ENCODE peak calls at places on chromosomes 11 and 22, in six cellular contexts. One of them, this sample, is unnamed.

GRCh38 chr11:76267563-76267962 is 61.3 kb upstream of the WNT11 start:
- DNase-seq in HCT116: no peak
- DNase-seq in K562: no peak
- DNase-seq in GM12878: no peak
- DNase-seq in H1: no peak
- DNase-seq in HepG2: no peak
- DNase-seq in this sample: no peak

GRCh38 chr22:41762980-41763779 is 37.3 kb upstream of the CCDC134 start:
- DNase-seq in HCT116: peak; percentile 28
- DNase-seq in K562: peak; percentile 49
- DNase-seq in GM12878: no peak
- DNase-seq in H1: peak; percentile 94
- DNase-seq in HepG2: peak; percentile 39
- DNase-seq in this sample: peak; percentile 91

GRCh38 chr22:49415219-49415951 is 412.3 kb downstream of the BRD1 start:
- DNase-seq in HCT116: no peak
- DNase-seq in K562: no peak
- DNase-seq in GM12878: no peak
- DNase-seq in H1: no peak
- DNase-seq in HepG2: no peak
- DNase-seq in this sample: no peak

GRCh38 chr22:38461057-38461413 is 6.0 kb upstream of the KCNJ4 start:
- DNase-seq in HCT116: no peak
- DNase-seq in K562: no peak
- DNase-seq in GM12878: no peak
- DNase-seq in H1: no peak
- DNase-seq in HepG2: no peak
- DNase-seq in this sample: no peak

GRCh38 chr11:37110383-37110782 is 512.3 kb upstream of the RAG2 start:
- DNase-seq in HCT116: no peak
- DNase-seq in K562: no peak
- DNase-seq in GM12878: no peak
- DNase-seq in H1: no peak
- DNase-seq in HepG2: no peak
- DNase-seq in this sample: no peak

GRCh38 chr11:34647131-34647530 is 26.2 kb downstream of the EHF start:
- DNase-seq in HCT116: no peak
- DNase-seq in K562: no peak
- DNase-seq in GM12878: no peak
- DNase-seq in H1: no peak
- DNase-seq in HepG2: no peak
- DNase-seq in this sample: no peak

GRCh38 chr22:20000246-20001081 is 16.2 kb downstream of the ARVCF start:
- DNase-seq in HCT116: no peak
- DNase-seq in K562: no peak
- DNase-seq in GM12878: no peak
- DNase-seq in H1: no peak
- DNase-seq in HepG2: peak; percentile 76
- DNase-seq in this sample: no peak

GRCh38 chr11:76744186-76745058 is 38.7 kb upstream of the TSKU start:
- DNase-seq in HCT116: no peak
- DNase-seq in K562: no peak
- DNase-seq in GM12878: no peak
- DNase-seq in H1: no peak
- DNase-seq in HepG2: no peak
- DNase-seq in this sample: no peak

GRCh38 chr11:17371614-17372013 is 16.8 kb downstream of the KCNJ11 start:
- DNase-seq in HCT116: peak; percentile 61
- DNase-seq in K562: peak; percentile 24
- DNase-seq in GM12878: no peak
- DNase-seq in H1: no peak
- DNase-seq in HepG2: no peak
- DNase-seq in this sample: no peak

GRCh38 chr11:133928628-133929059 is 28.1 kb downstream of the IGSF9B start:
- DNase-seq in HCT116: no peak
- DNase-seq in K562: no peak
- DNase-seq in GM12878: no peak
- DNase-seq in H1: no peak
- DNase-seq in HepG2: no peak
- DNase-seq in this sample: peak; percentile 24

GRCh38 chr11:66068154-66068821 is 1.8 kb upstream of the PACS1 start:
- DNase-seq in HCT116: peak; percentile 42
- DNase-seq in K562: peak; percentile 68
- DNase-seq in GM12878: no peak
- DNase-seq in H1: peak; percentile 94
- DNase-seq in HepG2: peak; percentile 57
- DNase-seq in this sample: peak; percentile 90

GRCh38 chr11:8034604-8035224 is 46.3 kb upstream of the TUB start:
- DNase-seq in HCT116: no peak
- DNase-seq in K562: no peak
- DNase-seq in GM12878: no peak
- DNase-seq in H1: peak; percentile 26
- DNase-seq in HepG2: no peak
- DNase-seq in this sample: no peak

GRCh38 chr11:21190181-21190580 is 520.8 kb downstream of the NELL1 start:
- DNase-seq in HCT116: no peak
- DNase-seq in K562: no peak
- DNase-seq in GM12878: no peak
- DNase-seq in H1: no peak
- DNase-seq in HepG2: no peak
- DNase-seq in this sample: no peak

GRCh38 chr22:20972933-20973577 is 6.0 kb downstream of the AIFM3 start:
- DNase-seq in HCT116: no peak
- DNase-seq in K562: no peak
- DNase-seq in GM12878: no peak
- DNase-seq in H1: no peak
- DNase-seq in HepG2: no peak
- DNase-seq in this sample: no peak

GRCh38 chr11:125174686-125175085 is 10.1 kb downstream of the PKNOX2 start:
- DNase-seq in HCT116: no peak
- DNase-seq in K562: no peak
- DNase-seq in GM12878: no peak
- DNase-seq in H1: no peak
- DNase-seq in HepG2: no peak
- DNase-seq in this sample: no peak

GRCh38 chr11:132158091-132158490 is 787.7 kb downstream of the NTM start:
- DNase-seq in HCT116: no peak
- DNase-seq in K562: no peak
- DNase-seq in GM12878: no peak
- DNase-seq in H1: peak; percentile 64
- DNase-seq in HepG2: no peak
- DNase-seq in this sample: peak; percentile 58

GRCh38 chr11:44066732-44067131 is 662 bp downstream of the ACCS start:
- DNase-seq in HCT116: peak; percentile 31
- DNase-seq in K562: peak; percentile 23
- DNase-seq in GM12878: no peak
- DNase-seq in H1: no peak
- DNase-seq in HepG2: no peak
- DNase-seq in this sample: no peak

GRCh38 chr11:77776455-77776854 is 44.1 kb downstream of the RSF1 start:
- DNase-seq in HCT116: peak; percentile 19
- DNase-seq in K562: peak; percentile 21
- DNase-seq in GM12878: no peak
- DNase-seq in H1: no peak
- DNase-seq in HepG2: peak; percentile 29
- DNase-seq in this sample: no peak

GRCh38 chr11:20364412-20364792 is 888 bp downstream of the HTATIP2 start:
- DNase-seq in HCT116: no peak
- DNase-seq in K562: peak; percentile 39
- DNase-seq in GM12878: no peak
- DNase-seq in H1: no peak
- DNase-seq in HepG2: no peak
- DNase-seq in this sample: no peak

GRCh38 chr22:47928626-47929025 is 1166.2 kb downstream of the TBC1D22A start:
- DNase-seq in HCT116: no peak
- DNase-seq in K562: no peak
- DNase-seq in GM12878: no peak
- DNase-seq in H1: no peak
- DNase-seq in HepG2: no peak
- DNase-seq in this sample: no peak

GRCh38 chr11:67345949-67346819 is 7.2 kb downstream of the POLD4 start:
- DNase-seq in HCT116: peak; percentile 54
- DNase-seq in K562: no peak
- DNase-seq in GM12878: peak; percentile 24
- DNase-seq in H1: no peak
- DNase-seq in HepG2: peak; percentile 32
- DNase-seq in this sample: no peak

GRCh38 chr11:114110948-114111347 is 51.4 kb downstream of the ZBTB16 start:
- DNase-seq in HCT116: no peak
- DNase-seq in K562: no peak
- DNase-seq in GM12878: no peak
- DNase-seq in H1: no peak
- DNase-seq in HepG2: no peak
- DNase-seq in this sample: no peak

DNA sequence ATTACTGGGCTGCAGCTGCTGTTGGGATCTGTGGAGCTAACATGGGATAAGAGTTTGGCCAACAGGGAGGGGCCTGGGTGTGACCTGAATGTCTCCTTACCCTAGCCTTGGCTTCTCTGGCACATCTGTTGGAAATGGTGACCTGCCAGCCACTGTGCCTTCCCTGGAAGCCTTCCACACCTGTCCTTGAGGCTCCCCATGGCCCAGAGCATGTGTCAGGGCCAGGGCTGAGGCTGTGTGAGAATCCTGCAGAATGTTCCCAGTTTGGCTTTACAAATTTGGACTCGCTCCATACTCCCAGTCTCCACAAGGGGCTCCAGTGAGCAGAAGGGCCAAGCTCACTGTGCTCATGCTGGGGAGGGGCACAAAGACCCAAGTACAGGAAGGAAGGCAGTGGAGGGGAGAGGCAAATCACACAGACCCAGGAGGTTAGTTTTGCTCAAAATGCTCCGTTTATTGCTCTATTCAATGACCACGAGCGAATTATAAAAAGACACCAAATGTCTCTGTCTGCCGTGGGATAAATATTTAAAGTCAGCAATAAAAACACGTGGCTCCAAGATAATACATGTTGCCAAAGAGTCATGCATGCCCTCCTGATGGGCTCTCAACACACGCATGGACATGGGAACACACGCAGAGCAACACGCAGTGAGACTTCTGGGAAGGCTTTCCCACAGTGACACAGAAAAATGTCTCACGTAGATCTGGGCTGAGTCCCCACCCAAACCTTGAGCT is 1.7 kb upstream of the IGSF22 start:
- DNase-seq in HCT116: peak; percentile 35
- DNase-seq in K562: peak; percentile 75
- DNase-seq in GM12878: no peak
- DNase-seq in H1: peak; percentile 85
- DNase-seq in HepG2: peak; percentile 48
- DNase-seq in this sample: peak; percentile 78
- TF ChIP-seq ATF3 in HCT116: no peak
- TF ChIP-seq ATF3 in K562: no peak
- TF ChIP-seq ATF3 in GM12878: no peak
- TF ChIP-seq ATF3 in H1: no peak
- TF ChIP-seq ATF3 in HepG2: no peak
- TF ChIP-seq ATF3 in this sample: no peak

GRCh38 chr11:109946322-109946846 is 146.8 kb upstream of the ZC3H12C start:
- DNase-seq in HCT116: peak; percentile 91
- DNase-seq in K562: peak; percentile 59
- DNase-seq in GM12878: peak; percentile 92
- DNase-seq in H1: peak; percentile 78
- DNase-seq in HepG2: peak; percentile 78
- DNase-seq in this sample: peak; percentile 84

GRCh38 chr11:109940816-109941215 is 152.4 kb upstream of the ZC3H12C start:
- DNase-seq in HCT116: peak; percentile 39
- DNase-seq in K562: peak; percentile 27
- DNase-seq in GM12878: no peak
- DNase-seq in H1: no peak
- DNase-seq in HepG2: no peak
- DNase-seq in this sample: no peak

DNA sequence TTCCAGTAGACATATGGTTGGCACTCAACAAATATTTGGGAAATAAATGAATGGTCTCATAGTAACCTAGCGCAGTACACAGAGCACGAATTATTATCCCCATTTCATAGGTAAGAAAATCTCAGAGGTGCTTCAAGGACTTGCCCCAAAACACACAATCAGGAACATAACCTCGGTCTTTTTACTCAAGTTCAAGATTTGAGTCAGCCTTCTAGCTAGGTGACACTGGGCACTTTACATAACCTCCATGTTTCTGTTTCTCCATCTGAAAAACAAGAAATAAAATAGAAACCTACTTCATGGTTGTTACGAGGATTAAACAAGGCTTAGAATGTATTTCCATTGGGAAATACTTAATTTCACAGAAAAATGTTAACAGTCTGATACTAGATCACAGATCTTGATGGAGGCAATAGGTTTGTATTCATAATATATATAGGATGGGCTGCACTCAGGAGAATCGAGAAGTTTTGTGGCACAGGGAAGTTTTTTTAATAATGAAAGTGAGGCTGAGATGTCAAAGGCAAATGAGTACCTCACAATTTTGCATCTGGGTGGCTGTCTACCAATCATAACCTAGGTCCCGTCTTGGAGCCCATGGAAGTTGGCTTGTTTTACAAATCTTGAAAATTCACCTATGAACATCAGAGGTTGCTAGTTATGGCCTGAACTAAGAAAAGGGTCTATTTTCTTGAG is 147.4 kb upstream of the ZC3H12C start:
- DNase-seq in HCT116: no peak
- DNase-seq in K562: no peak
- DNase-seq in GM12878: no peak
- DNase-seq in H1: no peak
- DNase-seq in HepG2: no peak
- DNase-seq in this sample: no peak
- TF ChIP-seq ATF3 in HCT116: no peak
- TF ChIP-seq ATF3 in K562: no peak
- TF ChIP-seq ATF3 in GM12878: no peak
- TF ChIP-seq ATF3 in H1: no peak
- TF ChIP-seq ATF3 in HepG2: no peak
- TF ChIP-seq ATF3 in this sample: no peak

GRCh38 chr11:68783216-68783821 is 32.0 kb upstream of the TESMIN start:
- DNase-seq in HCT116: no peak
- DNase-seq in K562: no peak
- DNase-seq in GM12878: no peak
- DNase-seq in H1: no peak
- DNase-seq in HepG2: no peak
- DNase-seq in this sample: no peak

GRCh38 chr11:68782711-68783110 is 31.4 kb upstream of the TESMIN start:
- DNase-seq in HCT116: no peak
- DNase-seq in K562: no peak
- DNase-seq in GM12878: no peak
- DNase-seq in H1: no peak
- DNase-seq in HepG2: no peak
- DNase-seq in this sample: no peak

GRCh38 chr11:68784653-68785052 is 33.3 kb upstream of the TESMIN start:
- DNase-seq in HCT116: no peak
- DNase-seq in K562: no peak
- DNase-seq in GM12878: no peak
- DNase-seq in H1: no peak
- DNase-seq in HepG2: no peak
- DNase-seq in this sample: no peak

GRCh38 chr11:68778205-68778604 is 26.9 kb upstream of the TESMIN start:
- DNase-seq in HCT116: no peak
- DNase-seq in K562: no peak
- DNase-seq in GM12878: no peak
- DNase-seq in H1: no peak
- DNase-seq in HepG2: no peak
- DNase-seq in this sample: no peak

GRCh38 chr11:68780829-68781228 is 29.5 kb upstream of the TESMIN start:
- DNase-seq in HCT116: peak; percentile 4
- DNase-seq in K562: peak; percentile 93
- DNase-seq in GM12878: no peak
- DNase-seq in H1: peak; percentile 89
- DNase-seq in HepG2: no peak
- DNase-seq in this sample: peak; percentile 79
- TF ChIP-seq ATF3 in HCT116: no peak
- TF ChIP-seq ATF3 in K562: no peak
- TF ChIP-seq ATF3 in GM12878: no peak
- TF ChIP-seq ATF3 in H1: no peak
- TF ChIP-seq ATF3 in HepG2: no peak
- TF ChIP-seq ATF3 in this sample: no peak

GRCh38 chr11:12271241-12271640 is 106.1 kb upstream of the PARVA start:
- DNase-seq in HCT116: no peak
- DNase-seq in K562: no peak
- DNase-seq in GM12878: no peak
- DNase-seq in H1: no peak
- DNase-seq in HepG2: no peak
- DNase-seq in this sample: no peak
- TF ChIP-seq ATF3 in HCT116: no peak
- TF ChIP-seq ATF3 in K562: no peak
- TF ChIP-seq ATF3 in GM12878: no peak
- TF ChIP-seq ATF3 in H1: no peak
- TF ChIP-seq ATF3 in HepG2: no peak
- TF ChIP-seq ATF3 in this sample: no peak

This sample was measured in WTC11.